ENCODE peak calls at places on chromosomes 2 and 18, in five cellular contexts. S is COR-L47; G is activated T-cell treated with anti-CD3 and anti-CD28 coated beads, Interleukin-2, amount 50 U/mL, for 48 hours; Y is mesothelial cell of epicardium; L is foreskin fibroblast. Q is an unnamed sample.

GRCh38 chr2:59826177-59826576 is 727.3 kb downstream of the BCL11A start:
- DNase-seq in S (no peak), G (no peak), Y (no peak), L (no peak), Q (no peak)

GRCh38 chr2:99851091-99851490 is 291.3 kb downstream of the AFF3 start:
- DNase-seq in S (no peak), G (no peak), Y (no peak), L (no peak), Q (no peak)

GRCh38 chr18:75478996-75479870 is 51.7 kb upstream of the SMIM21 start:
- DNase-seq in S (peak), G (no peak), Y (no peak), L (peak), Q (peak)

GRCh38 chr2:1605659-1606400 is 138.5 kb downstream of the PXDN start:
- DNase-seq in S (no peak), G (no peak), Y (no peak), L (peak), Q (no peak)

GRCh38 chr2:136932700-136933099 is 167.4 kb downstream of the THSD7B start:
- DNase-seq in S (no peak), G (no peak), Y (no peak), L (no peak), Q (no peak)

GRCh38 chr2:40103590-40103989 is 324.5 kb upstream of the THUMPD2 start:
- DNase-seq in S (no peak), G (no peak), Y (no peak), L (peak), Q (no peak)

GRCh38 chr2:109373791-109374547 is 239.8 kb downstream of the SEPTIN10 start:
- DNase-seq in S (no peak), G (peak), Y (peak), L (no peak), Q (no peak)

GRCh38 chr2:98049991-98050519 is 36.9 kb upstream of the VWA3B start:
- DNase-seq in S (no peak), G (no peak), Y (no peak), L (no peak), Q (no peak)

GRCh38 chr2:25009954-25010353 is 31.9 kb upstream of the EFR3B start:
- DNase-seq in S (no peak), G (no peak), Y (no peak), L (no peak), Q (no peak)

GRCh38 chr2:239839306-239839705 is 185.8 kb downstream of the NDUFA10 start:
- DNase-seq in S (no peak), G (no peak), Y (no peak), L (no peak), Q (no peak)

GRCh38 chr2:231124833-231125232 is at the start of gene HTR2B:
- DNase-seq in S (no peak), G (no peak), Y (no peak), L (peak), Q (no peak)

GRCh38 chr2:36797324-36798070 is 101.0 kb downstream of the VIT start:
- DNase-seq in S (no peak), G (no peak), Y (no peak), L (no peak), Q (no peak)

Q was measured in NCI-H774.